ENCODE peak calls at places on chromosomes 16 and 17, in seven cellular contexts. O is A673; G is endodermal cell; W is effector memory CD4-positive, alpha-beta T cell; N is thoracic aorta; T is DND-41; K is GM23248. P is an unnamed sample. For H3K27me3, the result is how much of the 10 kb centered on the place peaks cover.

GRCh38 chr16:66517586-66518263 is 32.2 kb downstream of the TK2 start:
- DNase-seq in O (no peak), G (peak), W (no peak), N (no peak), T (no peak), K (no peak), P (no peak)

GRCh38 chr17:71975331-71975801 is 145.5 kb upstream of the SOX9 start:
- DNase-seq in O (no peak), G (peak), W (no peak), N (peak), T (no peak), K (peak), P (no peak)

GRCh38 chr17:74957935-74958549 is 14.5 kb downstream of the HID1 start:
- DNase-seq in O (peak), G (peak), W (peak), N (peak), T (peak), K (peak), P (peak)

GRCh38 chr16:874366-875181 is 74.0 kb upstream of the GNG13 start:
- DNase-seq in O (no peak), G (no peak), W (no peak), N (no peak), T (no peak), K (no peak), P (no peak)

GRCh38 chr16:81483064-81483969 is 38.7 kb downstream of the CMIP start:
- DNase-seq in O (no peak), G (no peak), W (no peak), N (no peak), T (no peak), K (peak), P (no peak)

GRCh38 chr17:50817142-50817751 is 18.1 kb upstream of the WFIKKN2 start:
- DNase-seq in O (peak), G (peak), W (peak), N (no peak), T (peak), K (peak), P (peak)

GRCh38 chr17:42065201-42065600 is 14.8 kb upstream of the C17orf113 start:
- DNase-seq in O (no peak), G (no peak), W (no peak), N (no peak), T (no peak), K (no peak), P (no peak)

GRCh38 chr16:28218109-28218508 is 6.3 kb upstream of the XPO6 start:
- DNase-seq in O (peak), G (peak), W (peak), N (no peak), T (peak), K (peak), P (peak)

GRCh38 chr16:732936-733335 is 6.0 kb downstream of the HAGHL start:
- DNase-seq in O (no peak), G (peak), W (no peak), N (no peak), T (no peak), K (peak), P (no peak)

GRCh38 chr17:82022981-82023446 is at the start of gene LRRC45:
- DNase-seq in O (peak), G (peak), W (peak), N (peak), T (peak), K (peak), P (peak)

GRCh38 chr17:2050871-2051387 is 4.0 kb upstream of the HIC1 start:
- DNase-seq in O (peak), G (peak), W (no peak), N (no peak), T (no peak), K (peak), P (no peak)

GRCh38 chr16:67397812-67398545 is 4.7 kb upstream of the TPPP3 start:
- DNase-seq in O (no peak), G (peak), W (no peak), N (no peak), T (no peak), K (no peak), P (no peak)

GRCh38 chr17:30921544-30922196 is at the start of gene ADAP2:
- DNase-seq in O (no peak), G (peak), W (no peak), N (no peak), T (no peak), K (peak), P (no peak)

GRCh38 chr17:49590874-49591273 is 15.2 kb downstream of the NXPH3 start:
- DNase-seq in O (no peak), G (peak), W (no peak), N (no peak), T (no peak), K (no peak), P (no peak)

GRCh38 chr17:45896803-45897693 is 2.7 kb downstream of the MAPT start:
- DNase-seq in O (peak), G (peak), W (no peak), N (no peak), T (no peak), K (no peak), P (no peak)

GRCh38 chr17:40552806-40553693 is 12.2 kb downstream of the CCR7 start:
- DNase-seq in O (no peak), G (peak), W (no peak), N (no peak), T (peak), K (peak), P (no peak)

GRCh38 chr17:80847506-80848230 is 144.0 kb upstream of the CHMP6 start:
- DNase-seq in O (no peak), G (no peak), W (peak), N (no peak), T (peak), K (no peak), P (peak)

GRCh38 chr17:66730497-66730923 is 104.4 kb upstream of the CACNG5 start:
- DNase-seq in O (no peak), G (peak), W (no peak), N (no peak), T (no peak), K (no peak), P (no peak)

GRCh38 chr17:76370261-76370993 is 14.0 kb upstream of the SPHK1 start:
- DNase-seq in O (peak), G (no peak), W (no peak), N (peak), T (no peak), K (peak), P (no peak)

GRCh38 chr16:77888786-77889185 is 100.4 kb downstream of the VAT1L start:
- DNase-seq in O (no peak), G (no peak), W (no peak), N (no peak), T (no peak), K (no peak), P (no peak)

GRCh38 chr17:74386397-74386796 is 19.1 kb downstream of the GPR142 start:
- DNase-seq in O (no peak), G (no peak), W (no peak), N (no peak), T (no peak), K (peak), P (no peak)

GRCh38 chr17:32136856-32137255 is 5.4 kb upstream of the RHOT1 start:
- DNase-seq in O (no peak), G (no peak), W (no peak), N (no peak), T (peak), K (no peak), P (no peak)

GRCh38 chr17:77995146-77995852 is 36.8 kb downstream of the TNRC6C start:
- DNase-seq in O (no peak), G (no peak), W (no peak), N (no peak), T (no peak), K (peak), P (no peak)

GRCh38 chr16:57528499-57529323 is 7.7 kb downstream of the CCDC102A start:
- DNase-seq in O (no peak), G (peak), W (no peak), N (no peak), T (no peak), K (no peak), P (no peak)

GRCh38 chr17:5943991-5944390 is 126.2 kb upstream of the WSCD1 start:
- DNase-seq in O (no peak), G (no peak), W (no peak), N (no peak), T (no peak), K (no peak), P (no peak)

GRCh38 chr17:48726182-48726915 is 2.2 kb downstream of the HOXB13 start:
- DNase-seq in O (no peak), G (no peak), W (no peak), N (no peak), T (no peak), K (no peak), P (no peak)

DNA sequence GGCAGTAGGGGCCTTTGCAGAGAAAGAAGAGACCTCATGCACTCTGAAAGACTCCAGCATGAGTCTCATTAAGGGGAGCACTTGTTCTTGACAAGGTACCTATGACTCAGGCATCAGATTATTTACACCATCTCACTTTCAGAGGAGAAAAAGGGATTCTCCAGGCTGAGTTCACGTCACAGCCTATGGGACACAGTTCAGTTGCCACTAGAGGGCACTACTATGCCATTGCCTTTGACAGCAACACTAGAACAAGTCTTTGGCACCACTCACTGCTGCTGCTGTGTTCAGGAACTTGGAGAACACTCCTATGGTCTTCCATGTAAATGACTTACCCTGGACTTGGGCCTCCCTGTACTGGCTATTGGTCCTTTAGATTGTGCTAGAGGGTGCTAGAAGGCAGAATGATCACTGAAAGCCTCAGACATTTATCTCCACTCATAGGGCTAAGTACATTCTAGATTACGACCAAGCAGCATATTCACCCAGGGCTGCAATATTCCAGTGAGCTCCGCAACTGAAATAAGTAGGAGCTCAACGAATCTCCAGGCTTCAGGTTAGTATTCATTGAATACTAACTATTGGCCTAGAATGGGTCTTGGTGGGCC is 225.1 kb upstream of the CA10 start:
- DNase-seq in O (peak), G (peak), W (no peak), N (no peak), T (peak), K (peak), P (no peak)
- H3K27ac ChIP-seq in O (no peak), G (no peak), W (no peak), N (no peak), T (no peak), K (no peak), P (no peak)

GRCh38 chr16:51156836-51157235 is 5.8 kb upstream of the SALL1 start:
- DNase-seq in O (peak), G (no peak), W (no peak), N (no peak), T (no peak), K (no peak), P (no peak)
- H3K27me3 ChIP-seq in O (under half), G (under half), W (under half), N (under half), T (under half), K (under half), P (under half)

GRCh38 chr17:35052240-35052608 is 11.3 kb downstream of the RFFL start:
- DNase-seq in O (no peak), G (no peak), W (no peak), N (no peak), T (no peak), K (peak), P (no peak)
- H3K4me3 ChIP-seq in O (no peak), G (no peak), W (no peak), N (no peak), T (peak), K (no peak), P (no peak)

DNA sequence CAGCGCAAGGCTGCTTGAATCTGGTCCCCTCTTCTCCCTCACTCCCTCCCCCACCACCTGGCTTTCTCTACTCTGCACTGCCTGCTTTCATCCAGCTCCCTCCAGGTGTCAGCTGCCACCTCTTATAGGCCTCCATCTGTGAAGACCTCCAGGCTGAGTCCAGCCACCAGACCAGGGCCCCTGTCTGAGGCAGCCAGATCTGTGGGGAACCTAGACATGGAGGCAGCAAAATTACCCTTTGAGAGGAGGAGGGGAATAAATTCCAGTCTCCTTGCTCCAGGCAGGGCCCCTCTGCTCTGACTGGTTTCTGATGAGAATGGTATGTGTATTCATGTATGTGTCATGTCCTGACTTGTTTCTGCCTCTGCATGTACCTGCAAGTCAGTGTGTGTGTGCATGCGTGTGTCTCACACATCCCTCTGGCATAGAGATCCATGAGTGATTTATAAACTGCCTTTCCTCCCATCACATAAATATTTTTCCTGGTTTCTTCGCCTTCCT is 21.1 kb downstream of the MINK1 start:
- DNase-seq in O (no peak), G (no peak), W (no peak), N (no peak), T (no peak), K (peak), P (no peak)
- H3K27ac ChIP-seq in O (peak), G (peak), W (no peak), N (no peak), T (no peak), K (no peak), P (no peak)

P was measured in CD4-positive, alpha-beta memory T cell.